ENCODE peak calls at places on chromosomes 13 and 19, in six cellular contexts. S, R, E, U, W and T are unnamed samples.

GRCh38 chr13:114113961-114114360 is 18.5 kb downstream of the RASA3 start:
- DNase-seq in S (no peak), W (no peak), U (no peak), E (no peak), R (no peak), T (no peak)

GRCh38 chr13:104534847-104535246 is 1468.6 kb upstream of the SLC10A2 start:
- DNase-seq in S (peak), R (no peak), E (no peak), W (peak), U (no peak), T (no peak)

GRCh38 chr13:24878340-24878739 is 114.4 kb downstream of the RNF17 start:
- DNase-seq in W (no peak), R (no peak), S (no peak), E (no peak), U (no peak), T (no peak)

GRCh38 chr19:8566855-8567254 is 10.4 kb downstream of the MYO1F start:
- DNase-seq in U (no peak), R (no peak), E (no peak), S (no peak), W (no peak), T (no peak)

GRCh38 chr19:33891773-33892172 is 95.1 kb downstream of the KCTD15 start:
- DNase-seq in E (no peak), S (no peak), R (no peak), W (no peak), U (no peak), T (no peak)

GRCh38 chr13:40352385-40352778 is 314.1 kb downstream of the FOXO1 start:
- DNase-seq in U (no peak), E (no peak), W (no peak), R (peak), S (peak), T (no peak)

GRCh38 chr19:10111405-10111811 is at the start of gene P2RY11:
- DNase-seq in R (no peak), W (no peak), S (no peak), E (no peak), U (no peak), T (no peak)

GRCh38 chr19:377801-378581 is 31.0 kb downstream of the C2CD4C start:
- DNase-seq in W (no peak), S (no peak), E (no peak), R (no peak), U (no peak), T (no peak)

GRCh38 chr13:51275101-51275500 is 52.9 kb downstream of the FAM124A start:
- DNase-seq in S (no peak), R (no peak), E (no peak), U (no peak), W (no peak), T (no peak)

GRCh38 chr13:77377016-77377415 is 50.1 kb upstream of the MYCBP2 start:
- DNase-seq in S (no peak), W (no peak), U (no peak), R (no peak), E (no peak), T (no peak)

GRCh38 chr13:68984688-68985319 is 1122.8 kb upstream of the ATXN8OS start:
- DNase-seq in W (no peak), E (no peak), S (no peak), R (no peak), U (no peak), T (no peak)

GRCh38 chr19:5942991-5943390 is 28.9 kb downstream of the CAPS start:
- DNase-seq in W (no peak), E (no peak), R (no peak), U (no peak), S (no peak), T (no peak)

GRCh38 chr13:43445651-43446050 is 341.1 kb downstream of the ENOX1 start:
- DNase-seq in R (no peak), S (no peak), W (no peak), E (no peak), U (no peak), T (no peak)

GRCh38 chr13:99363391-99363790 is 56.2 kb upstream of the GPR183 start:
- DNase-seq in R (no peak), E (no peak), W (no peak), S (no peak), U (no peak), T (no peak)

GRCh38 chr13:41694902-41695301 is 237.6 kb downstream of the RGCC start:
- DNase-seq in E (peak), S (peak), U (peak), W (no peak), R (peak), T (no peak)

GRCh38 chr19:53158119-53158656 is 665 bp downstream of the ZNF347 start:
- DNase-seq in W (peak), E (peak), R (peak), U (no peak), S (no peak), T (peak)

GRCh38 chr19:32392142-32392541 is 13.4 kb upstream of the DPY19L3 start:
- DNase-seq in R (no peak), W (no peak), E (no peak), S (no peak), U (no peak), T (no peak)

GRCh38 chr19:2561895-2562294 is 86.0 kb downstream of the GADD45B start:
- DNase-seq in W (no peak), U (no peak), S (peak), R (no peak), E (no peak), T (no peak)

GRCh38 chr13:97346561-97347254 is 87.3 kb upstream of the RAP2A start:
- DNase-seq in S (no peak), R (no peak), U (no peak), W (no peak), E (no peak), T (no peak)

GRCh38 chr19:13799669-13800068 is 4.4 kb downstream of the ZSWIM4 start:
- DNase-seq in U (no peak), S (no peak), R (no peak), W (no peak), E (no peak), T (no peak)

DNA sequence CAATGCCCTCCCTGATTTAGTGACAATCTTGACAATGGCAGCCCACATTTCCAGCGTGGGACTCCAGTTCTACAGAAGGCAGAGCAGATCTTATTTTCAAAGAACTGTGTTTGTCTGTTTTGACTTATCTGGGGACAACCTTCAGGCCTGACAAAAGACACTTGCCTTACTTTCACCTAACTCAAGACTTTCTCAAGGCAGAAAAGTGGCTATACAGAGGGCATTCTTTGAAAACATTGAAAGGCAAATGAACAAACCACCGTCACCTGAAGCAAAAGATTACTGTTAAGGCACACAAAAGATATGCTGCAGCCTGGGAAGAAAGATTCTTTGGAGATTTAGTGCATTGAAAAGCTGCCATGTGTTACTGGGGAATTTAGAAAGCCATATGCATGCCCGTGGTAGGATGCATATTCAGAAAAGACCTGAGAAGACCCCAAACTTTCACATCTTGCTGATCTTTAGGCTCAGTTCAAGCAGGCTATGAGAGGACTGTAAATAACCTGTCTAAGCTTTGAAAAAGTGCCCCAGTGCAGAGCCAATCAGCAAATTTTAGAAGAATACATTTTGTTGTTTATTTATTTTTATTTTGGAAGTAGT is 82.8 kb downstream of the TSC22D1 start:
- DNase-seq in W (no peak), E (no peak), R (no peak), S (no peak), U (no peak), T (no peak)
- TF ChIP-seq CTCF in W (no peak), E (no peak), R (no peak), S (no peak), U (no peak), T (no peak)

DNA sequence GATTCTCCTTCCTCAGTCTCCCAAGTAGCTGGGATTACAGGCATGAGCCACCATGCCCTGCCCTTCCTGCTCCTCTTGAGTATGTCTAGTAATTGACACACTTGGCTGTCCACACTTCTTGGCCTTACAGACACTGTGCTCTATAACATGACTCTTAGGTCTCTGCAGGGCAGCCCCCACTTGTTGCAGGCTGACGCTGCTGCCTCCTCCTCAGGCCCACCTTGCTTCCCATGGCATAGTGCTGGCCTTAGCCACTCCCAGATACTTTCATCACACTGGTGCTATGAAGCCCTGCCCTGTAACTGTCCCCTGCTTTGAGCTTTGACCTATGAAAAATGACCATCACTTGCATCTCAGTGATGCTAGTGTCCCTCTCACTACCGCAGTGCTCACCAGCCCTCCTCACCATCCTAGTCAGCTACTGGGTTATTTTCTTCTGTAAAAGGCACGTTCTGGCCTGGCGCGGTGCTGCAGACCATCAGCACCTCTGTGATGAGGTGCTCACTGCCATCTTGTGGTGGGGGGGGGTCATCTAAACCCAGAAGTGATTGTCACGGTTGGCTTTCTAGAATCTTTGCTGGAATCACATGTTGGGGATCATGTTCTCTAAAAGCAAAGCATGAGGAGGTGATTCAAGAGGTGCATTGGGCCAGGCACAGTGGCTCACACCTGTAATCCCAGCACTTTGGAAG is 9.8 kb downstream of the ERICH4 start:
- DNase-seq in R (no peak), S (no peak), W (no peak), E (no peak), U (no peak), T (no peak)
- TF ChIP-seq CTCF in R (no peak), S (no peak), W (no peak), E (no peak), U (no peak), T (no peak)

GRCh38 chr13:73945371-73945770 is 188.8 kb downstream of the KLF12 start:
- DNase-seq in R (peak), U (no peak), S (no peak), E (no peak), W (no peak), T (no peak)

GRCh38 chr13:73941752-73942151 is 192.5 kb downstream of the KLF12 start:
- DNase-seq in E (no peak), S (no peak), R (no peak), W (no peak), U (no peak), T (no peak)

GRCh38 chr13:73943965-73944233 is 190.3 kb downstream of the KLF12 start:
- DNase-seq in U (no peak), S (no peak), R (no peak), W (no peak), E (no peak), T (no peak)

GRCh38 chr13:73945871-73946270 is 188.3 kb downstream of the KLF12 start:
- DNase-seq in E (peak), W (no peak), R (peak), U (no peak), S (no peak), T (no peak)

DNA sequence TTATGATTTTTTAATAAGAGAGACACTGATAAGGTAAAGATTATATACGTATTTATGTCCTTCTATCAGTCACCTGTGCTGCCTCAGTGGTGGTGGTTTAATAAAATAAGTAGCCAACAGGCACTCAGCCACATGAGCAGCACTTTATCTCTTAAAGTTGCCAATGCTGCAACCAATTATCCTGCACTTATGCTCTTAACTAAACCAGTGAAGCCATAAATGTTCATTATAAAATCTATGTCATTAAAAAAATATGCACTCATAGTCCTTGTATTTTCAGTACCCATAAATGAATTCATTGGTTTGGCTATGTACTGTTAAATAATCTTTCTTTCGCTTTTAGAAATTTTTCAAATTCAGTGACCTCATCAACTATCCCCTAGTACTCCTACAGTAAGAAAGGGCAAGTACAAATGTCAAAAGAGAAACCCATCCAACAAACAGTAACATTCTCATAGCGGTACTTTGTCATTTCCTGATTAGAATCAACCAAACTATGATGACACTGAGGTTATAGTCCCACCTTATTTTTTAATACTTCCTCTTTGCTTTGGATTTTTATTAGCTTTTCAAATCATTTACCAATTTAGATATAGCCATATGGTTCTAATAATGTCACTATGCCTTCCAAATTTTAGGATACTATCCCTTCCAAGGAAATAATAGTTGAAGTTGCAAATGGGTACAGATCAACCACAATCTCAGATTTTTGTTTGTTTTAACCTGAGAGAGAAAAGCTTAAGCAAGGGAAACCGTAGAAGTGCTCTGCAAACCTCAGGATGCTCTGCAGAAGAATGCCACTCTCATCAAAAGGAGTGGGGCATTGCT is 190.9 kb downstream of the KLF12 start:
- DNase-seq in S (no peak), U (no peak), E (no peak), R (peak), W (no peak), T (no peak)
- TF ChIP-seq CTCF in S (no peak), U (no peak), E (no peak), R (no peak), W (no peak), T (no peak)

DNA sequence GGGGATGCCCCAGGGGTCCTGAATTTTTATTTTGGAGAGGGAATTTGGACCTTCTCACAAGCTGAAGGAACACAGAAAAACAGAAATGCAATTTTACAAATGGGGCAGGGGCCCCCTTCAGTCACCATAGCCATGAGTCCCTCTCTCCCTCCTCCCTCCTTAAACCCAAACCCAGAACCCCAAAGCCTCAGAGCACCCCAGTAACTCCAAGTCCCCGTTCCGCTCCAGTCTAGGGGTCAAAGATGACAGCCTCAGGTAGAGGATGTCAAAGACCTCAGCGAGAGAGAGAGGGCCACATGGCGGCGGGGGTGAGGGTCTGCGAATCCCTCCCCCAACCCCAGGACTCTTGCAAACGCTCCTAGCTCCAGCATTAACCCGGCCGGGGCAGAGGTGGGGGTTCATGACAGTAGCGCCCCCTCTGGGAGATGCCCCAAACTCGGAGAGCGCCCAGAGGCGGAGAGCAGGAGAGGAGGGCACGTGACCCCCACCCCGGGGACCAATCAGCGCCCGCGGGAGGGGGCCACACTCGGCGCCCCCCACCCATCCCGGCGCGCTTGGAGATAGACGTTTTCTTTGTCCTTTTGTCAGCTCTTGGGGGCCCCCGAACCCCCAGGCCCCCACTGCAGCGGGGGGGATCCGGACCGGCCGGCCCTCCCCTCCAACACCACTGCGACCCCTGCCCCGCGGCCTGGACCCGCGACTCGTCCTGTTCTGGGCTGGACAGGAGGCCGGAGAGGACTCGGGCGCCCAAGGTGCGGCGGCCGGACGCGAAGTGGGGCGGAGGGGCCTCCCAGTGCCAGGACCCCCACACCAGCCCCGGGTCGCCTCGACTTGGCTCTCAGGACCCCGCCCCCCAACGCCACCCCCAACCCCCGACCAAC is 20.8 kb upstream of the SEMA6B start:
- DNase-seq in W (peak), R (no peak), S (no peak), U (no peak), E (no peak), T (no peak)
- TF ChIP-seq CTCF in W (no peak), R (no peak), S (peak), U (no peak), E (no peak), T (no peak)